ENCODE peak calls at places on chromosomes 11 and 22, in four cellular contexts. I, G, Z and M are unnamed samples.

GRCh38 chr11:86182976-86183584 is 61.5 kb upstream of the EED start:
- DNase-seq in G (no peak), I (peak), Z (peak), M (peak)

GRCh38 chr22:19503367-19503766 is 20.8 kb downstream of the CLDN5 start:
- DNase-seq in I (no peak), G (no peak), Z (no peak), M (no peak)

GRCh38 chr11:128552783-128553661 is 34.3 kb downstream of the ETS1 start:
- DNase-seq in Z (peak), G (peak), I (peak), M (no peak)

GRCh38 chr22:45073064-45073463 is 63.3 kb upstream of the PHF21B start:
- DNase-seq in Z (no peak), I (no peak), G (no peak), M (peak)

GRCh38 chr11:94638278-94638901 is 71.2 kb downstream of the PIWIL4 start:
- DNase-seq in I (no peak), G (peak), Z (peak), M (no peak)

GRCh38 chr11:123628936-123629683 is 25.3 kb downstream of the SCN3B start:
- DNase-seq in I (no peak), G (no peak), Z (peak), M (no peak)

GRCh38 chr11:31408205-31408604 is 38.5 kb downstream of the DNAJC24 start:
- DNase-seq in G (no peak), I (no peak), Z (no peak), M (no peak)

GRCh38 chr11:9745411-9746211 is 81.7 kb downstream of the SWAP70 start:
- DNase-seq in I (peak), Z (no peak), G (no peak), M (no peak)

GRCh38 chr11:82845336-82846036 is 54.7 kb downstream of the PRCP start:
- DNase-seq in Z (no peak), I (no peak), G (no peak), M (no peak)

GRCh38 chr22:47552541-47553205 is 790.2 kb downstream of the TBC1D22A start:
- DNase-seq in Z (no peak), I (no peak), G (no peak), M (no peak)

GRCh38 chr11:64571050-64571409 is 20.0 kb upstream of the SLC22A12 start:
- DNase-seq in Z (no peak), G (no peak), I (no peak), M (no peak)

GRCh38 chr11:75996523-75997272 is 181.7 kb downstream of the UVRAG start:
- DNase-seq in I (no peak), G (peak), Z (no peak), M (no peak)

GRCh38 chr22:35205956-35206355 is 51.3 kb upstream of the HMGXB4 start:
- DNase-seq in Z (peak), G (peak), I (no peak), M (peak)

GRCh38 chr11:130124096-130124495 is 35.5 kb upstream of the ST14 start:
- DNase-seq in I (no peak), Z (peak), G (peak), M (peak)

GRCh38 chr11:129373489-129373953 is 2.1 kb upstream of the BARX2 start:
- DNase-seq in Z (peak), G (no peak), I (no peak), M (no peak)

GRCh38 chr11:63906585-63906984 is 10.4 kb downstream of the RCOR2 start:
- DNase-seq in I (peak), G (no peak), Z (peak), M (no peak)

GRCh38 chr11:71406681-71407080 is 41.5 kb downstream of the DHCR7 start:
- DNase-seq in Z (no peak), I (peak), G (no peak), M (no peak)

GRCh38 chr11:111602865-111603632 is 800 bp downstream of the SIK2 start:
- DNase-seq in Z (peak), I (peak), G (peak), M (peak)

GRCh38 chr22:47192651-47193437 is 430.4 kb downstream of the TBC1D22A start:
- DNase-seq in G (no peak), Z (no peak), I (peak), M (no peak)

GRCh38 chr22:42780070-42780540 is 59.4 kb upstream of the A4GALT start:
- DNase-seq in G (peak), Z (peak), I (peak), M (peak)

GRCh38 chr22:42061041-42061440 is 9.6 kb downstream of the NAGA start:
- DNase-seq in I (no peak), Z (no peak), G (no peak), M (no peak)

GRCh38 chr11:126603486-126603885 is 248.0 kb downstream of the ST3GAL4 start:
- DNase-seq in Z (no peak), I (peak), G (no peak), M (no peak)

GRCh38 chr11:100869328-100869727 is 182.2 kb downstream of the ARHGAP42 start:
- DNase-seq in G (no peak), I (no peak), Z (no peak), M (no peak)

GRCh38 chr11:82775736-82776346 is 42.2 kb upstream of the FAM181B start:
- DNase-seq in Z (peak), I (peak), G (peak), M (peak)

DNA sequence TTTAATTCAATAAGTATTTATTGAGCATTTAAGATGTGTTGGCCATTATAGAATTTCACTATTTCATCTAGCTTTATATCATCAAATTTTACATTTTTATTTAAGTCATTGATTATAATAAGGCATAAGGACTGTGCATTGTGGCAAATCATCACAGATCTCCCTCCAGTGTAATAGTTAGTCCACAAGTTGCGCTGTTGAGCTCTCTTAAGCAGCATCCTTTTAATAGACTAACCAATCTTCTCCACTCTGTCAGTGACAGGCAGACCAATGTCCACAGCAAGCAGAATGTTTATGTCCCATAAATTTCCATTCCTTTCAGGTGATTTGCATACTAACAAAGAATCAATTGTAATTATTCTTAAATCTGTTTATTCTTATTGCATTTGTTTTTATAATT is 595.3 kb upstream of the CCDC90B start:
- DNase-seq in Z (no peak), I (no peak), G (no peak), M (no peak)
- TF ChIP-seq CTCF in Z (no peak), I (peak), G (no peak), M (no peak)

GRCh38 chr11:45485070-45485716 is 180.2 kb downstream of the CHST1 start:
- DNase-seq in I (no peak), Z (no peak), G (no peak), M (no peak)
- TF ChIP-seq CTCF in I (no peak), Z (no peak), G (no peak), M (no peak)

GRCh38 chr22:50032941-50033601 is 20.5 kb upstream of the IL17REL start:
- DNase-seq in I (no peak), Z (no peak), G (no peak), M (no peak)
- TF ChIP-seq CTCF in I (no peak), Z (no peak), G (no peak), M (no peak)

DNA sequence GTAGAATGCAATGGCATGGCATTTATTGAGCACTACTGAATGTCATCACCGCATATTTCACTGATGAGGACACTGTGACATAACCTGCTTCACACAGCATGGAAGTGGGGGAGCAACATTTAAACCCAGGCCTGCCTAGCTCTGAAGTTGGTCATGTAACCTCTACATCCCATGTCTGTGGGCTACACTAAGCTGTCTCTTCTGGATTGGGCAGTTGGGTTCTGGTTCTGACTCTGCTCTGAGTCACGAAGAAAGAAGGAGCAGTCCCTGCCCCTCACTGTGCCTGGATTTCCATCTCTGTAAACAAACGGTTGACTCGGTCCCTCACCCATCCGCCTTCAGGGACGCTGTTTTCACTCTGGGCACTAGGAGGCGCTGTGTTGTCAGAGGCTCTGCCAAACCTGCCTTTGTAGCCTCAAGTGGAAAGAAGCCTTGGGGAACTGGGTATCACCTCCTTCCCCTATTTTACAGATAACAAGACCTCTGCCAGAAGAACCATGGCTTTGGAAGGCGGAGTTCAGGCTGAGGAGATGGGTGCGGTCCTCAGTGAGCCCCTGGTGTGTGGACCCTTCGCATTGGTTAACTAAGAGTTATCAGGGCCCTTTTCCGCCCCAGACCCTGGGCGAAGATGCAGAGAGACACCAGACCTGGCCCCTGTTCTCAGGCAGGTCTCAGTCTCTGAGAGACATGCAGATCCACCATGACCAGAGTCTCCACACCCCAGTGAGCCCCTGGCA is 12.6 kb upstream of the ARHGEF17 start:
- DNase-seq in Z (peak), G (peak), I (peak), M (peak)
- TF ChIP-seq CTCF in Z (peak), G (peak), I (peak), M (peak)